ENCODE peak calls at places on chromosome 1, in eight cellular contexts. S is psoas muscle, T is HFF-Myc, P is GM13977, V is right lobe of liver, G is astrocyte, J is AG04450, H is nephron progenitor cell. I is an unnamed sample.
A peak's percentile ranks its signal among the peaks of the same experiment; 100 is the strongest.

GRCh38 chr1:2425875-2426274 is 13.5 kb upstream of the PEX10 start:
- DNase-seq in V (no peak), H (no peak), T (no peak), P (no peak), S (no peak), G (no peak), J (no peak), I (no peak)

GRCh38 chr1:158793604-158794003 is 12.6 kb upstream of the OR6N2 start:
- DNase-seq in J (no peak), T (no peak), S (no peak), H (no peak), G (no peak), V (no peak), P (peak; percentile 12), I (no peak)

GRCh38 chr1:37438037-37438970 is 36.1 kb upstream of the ZC3H12A start:
- DNase-seq in S (no peak), H (no peak), G (no peak), T (no peak), V (no peak), P (no peak), J (no peak), I (no peak)

GRCh38 chr1:26197813-26198212 is 7.4 kb downstream of the CATSPER4 start:
- DNase-seq in V (no peak), G (no peak), J (no peak), T (no peak), P (no peak), S (no peak), H (no peak), I (no peak)

GRCh38 chr1:204498980-204499379 is 4.4 kb upstream of the PIK3C2B start:
- DNase-seq in P (no peak), J (no peak), V (no peak), G (no peak), S (no peak), H (no peak), T (no peak), I (no peak)

GRCh38 chr1:184792450-184792969 is 37.9 kb upstream of the EDEM3 start:
- DNase-seq in H (no peak), J (peak; percentile 84), V (peak; percentile 86), T (peak; percentile 89), P (no peak), S (peak; percentile 86), G (peak; percentile 98), I (no peak)

GRCh38 chr1:218585565-218586184 is 240.5 kb downstream of the TGFB2 start:
- DNase-seq in T (no peak), H (peak; percentile 61), S (no peak), V (no peak), J (peak; percentile 29), G (peak; percentile 79), P (no peak), I (peak; percentile 48)

GRCh38 chr1:178870944-178871343 is at the start of gene ANGPTL1:
- DNase-seq in P (no peak), H (no peak), G (peak; percentile 58), S (no peak), V (no peak), T (peak; percentile 16), J (peak; percentile 39), I (peak; percentile 18)

GRCh38 chr1:105137543-105138444 is 1388.1 kb downstream of the AMY1C start:
- DNase-seq in V (no peak), H (peak; percentile 59), S (no peak), P (peak; percentile 17), J (no peak), G (no peak), T (no peak), I (peak; percentile 32)
- TF ChIP-seq CTCF in V (no peak), H (peak; percentile 53), S (no peak), P (peak; percentile 46), J (no peak), G (no peak), T (no peak), I (peak; percentile 61)

GRCh38 chr1:8871539-8871935 is 6.9 kb downstream of the ENO1 start:
- DNase-seq in S (no peak), J (no peak), P (no peak), V (no peak), T (no peak), H (no peak), G (no peak), I (no peak)
- TF ChIP-seq CTCF in S (no peak), J (peak; percentile 21), P (no peak), V (peak; percentile 34), T (no peak), H (peak; percentile 15), G (no peak), I (peak; percentile 52)

DNA sequence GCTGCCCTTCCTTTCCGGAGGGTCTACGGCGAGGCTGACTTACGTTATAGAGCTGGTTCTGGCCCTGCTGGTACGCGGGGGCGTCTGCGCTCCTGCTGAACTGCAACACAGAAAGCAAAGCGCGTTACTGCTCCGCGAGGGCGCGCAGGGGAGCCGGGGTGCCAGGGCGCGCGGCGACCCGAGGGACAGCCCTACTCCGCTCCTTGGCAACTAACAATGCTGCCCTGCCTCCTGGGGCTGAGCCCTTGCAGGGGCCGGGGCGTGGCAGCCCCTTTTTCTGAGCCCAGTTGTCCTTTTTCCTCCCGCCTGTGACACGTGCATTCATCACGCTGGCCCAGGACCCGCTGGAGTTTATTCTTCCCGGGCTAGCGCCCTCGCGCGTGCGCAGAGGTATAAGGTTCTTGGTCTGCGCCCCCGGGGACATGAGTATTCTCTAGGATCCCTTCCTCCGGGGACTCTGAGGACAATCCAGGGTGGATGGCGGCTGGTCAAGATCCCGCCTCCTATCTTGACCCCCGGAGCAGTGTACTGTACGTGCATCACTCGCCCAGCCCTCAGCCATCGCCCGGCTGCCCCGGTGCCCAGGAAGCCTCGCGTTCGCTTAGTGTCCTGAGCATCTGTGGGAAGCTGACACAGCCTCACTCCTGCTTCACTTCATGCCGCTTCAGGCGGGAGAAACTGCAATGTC is 78.9 kb downstream of the CD247 start:
- DNase-seq in J (no peak), T (no peak), V (no peak), S (no peak), H (peak; percentile 77), G (peak; percentile 23), P (peak; percentile 51), I (peak; percentile 67)
- TF ChIP-seq CTCF in J (peak; percentile 13), T (peak; percentile 15), V (no peak), S (peak; percentile 5), H (no peak), G (no peak), P (peak; percentile 34), I (no peak)

GRCh38 chr1:77399250-77400086 is 117.6 kb downstream of the AK5 start:
- DNase-seq in V (no peak), T (no peak), H (no peak), G (no peak), J (no peak), S (no peak), P (no peak), I (no peak)
- TF ChIP-seq CTCF in V (no peak), T (no peak), H (no peak), G (no peak), J (no peak), S (no peak), P (no peak), I (no peak)

GRCh38 chr1:53093778-53094532 is 31.9 kb downstream of the PODN start:
- DNase-seq in T (no peak), V (no peak), G (no peak), S (no peak), H (no peak), J (no peak), P (no peak), I (no peak)

GRCh38 chr1:53090227-53091147 is 28.5 kb downstream of the PODN start:
- DNase-seq in J (no peak), H (no peak), S (peak; percentile 59), P (no peak), V (no peak), G (no peak), T (no peak), I (no peak)

GRCh38 chr1:53092659-53093450 is 30.8 kb downstream of the PODN start:
- DNase-seq in G (no peak), P (no peak), V (no peak), J (no peak), T (no peak), H (no peak), S (no peak), I (no peak)

GRCh38 chr1:53093451-53093754 is 31.4 kb downstream of the PODN start:
- DNase-seq in J (no peak), G (no peak), H (no peak), V (no peak), T (no peak), P (no peak), S (no peak), I (no peak)

DNA sequence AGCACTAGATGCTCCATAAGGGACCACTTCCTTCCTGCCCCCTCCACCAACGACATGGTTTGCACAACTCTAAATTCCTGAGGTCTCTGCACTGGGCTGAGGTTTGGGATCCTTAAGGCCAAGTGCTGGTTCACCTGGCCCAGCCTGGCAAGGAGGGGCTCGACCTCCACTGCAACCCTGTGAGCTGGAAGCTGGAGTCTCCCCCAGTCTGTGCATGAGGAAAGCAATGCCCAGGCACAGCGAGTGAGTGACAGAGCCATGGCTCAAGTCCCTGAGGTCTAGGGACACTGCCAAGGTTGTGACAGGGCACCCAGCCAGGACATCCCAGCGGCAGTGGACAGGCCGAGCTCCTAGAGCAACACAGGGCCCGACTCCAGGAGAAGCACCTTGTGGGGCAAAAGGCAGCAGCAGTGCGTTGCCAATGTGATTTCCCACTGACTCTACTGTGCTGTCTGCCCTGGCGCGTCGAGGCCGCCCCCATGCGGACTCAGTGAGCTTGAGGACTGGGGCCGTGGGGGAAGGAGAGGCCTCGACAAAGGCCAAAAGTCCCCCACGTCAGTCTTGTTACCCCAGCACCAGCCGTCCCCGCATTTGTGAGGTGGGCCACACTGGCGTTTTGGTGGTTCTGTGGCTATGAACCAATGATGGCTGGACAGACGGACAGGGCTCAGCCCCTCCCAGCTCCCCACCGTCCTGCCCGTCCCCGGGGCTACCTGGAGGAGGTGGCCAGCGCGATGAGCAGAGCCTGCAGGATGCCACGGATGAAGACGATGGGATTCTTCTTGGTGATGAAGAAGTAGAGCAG is 30.0 kb downstream of the PODN start:
- DNase-seq in T (no peak), H (no peak), G (peak; percentile 47), P (no peak), S (no peak), V (peak; percentile 93), J (no peak), I (no peak)
- TF ChIP-seq CTCF in T (no peak), H (no peak), G (no peak), P (no peak), S (no peak), V (no peak), J (no peak), I (no peak)